ENCODE peak calls at places on chromosomes 5 and 9, in five cellular contexts. One of them, this sample, is unnamed.

GRCh38 chr9:79134654-79135053 is 437.1 kb upstream of the TLE4 start:
- DNase-seq in left ventricle myocardium inferior: no peak
- DNase-seq in AG08396: no peak
- DNase-seq in AG08395: peak
- DNase-seq in T-helper 1 cell: no peak
- DNase-seq in this sample: no peak

GRCh38 chr5:169548315-169548714 is 35.3 kb upstream of the SPDL1 start:
- DNase-seq in left ventricle myocardium inferior: no peak
- DNase-seq in AG08396: peak
- DNase-seq in AG08395: peak
- DNase-seq in T-helper 1 cell: no peak
- DNase-seq in this sample: no peak

GRCh38 chr5:759781-760362 is 24.7 kb downstream of the ZDHHC11B start:
- DNase-seq in left ventricle myocardium inferior: peak
- DNase-seq in AG08396: no peak
- DNase-seq in AG08395: no peak
- DNase-seq in T-helper 1 cell: no peak
- DNase-seq in this sample: no peak

GRCh38 chr9:130837002-130837511 is 2.0 kb downstream of the ABL1 start:
- DNase-seq in left ventricle myocardium inferior: no peak
- DNase-seq in AG08396: peak
- DNase-seq in AG08395: peak
- DNase-seq in T-helper 1 cell: no peak
- DNase-seq in this sample: no peak

GRCh38 chr5:110653231-110653970 is 73.1 kb downstream of the TMEM232 start:
- DNase-seq in left ventricle myocardium inferior: no peak
- DNase-seq in AG08396: no peak
- DNase-seq in AG08395: no peak
- DNase-seq in T-helper 1 cell: no peak
- DNase-seq in this sample: no peak

GRCh38 chr5:13664377-13664776 is 280.1 kb downstream of the DNAH5 start:
- DNase-seq in left ventricle myocardium inferior: no peak
- DNase-seq in AG08396: peak
- DNase-seq in AG08395: peak
- DNase-seq in T-helper 1 cell: no peak
- DNase-seq in this sample: no peak

GRCh38 chr5:151745071-151745705 is 13.2 kb downstream of the ATOX1 start:
- DNase-seq in left ventricle myocardium inferior: peak
- DNase-seq in AG08396: peak
- DNase-seq in AG08395: peak
- DNase-seq in T-helper 1 cell: no peak
- DNase-seq in this sample: no peak

GRCh38 chr5:121863753-121864152 is 12.1 kb downstream of the FTMT start:
- DNase-seq in left ventricle myocardium inferior: no peak
- DNase-seq in AG08396: no peak
- DNase-seq in AG08395: no peak
- DNase-seq in T-helper 1 cell: no peak
- DNase-seq in this sample: no peak

GRCh38 chr9:129676970-129677369 is 11.5 kb downstream of the PRRX2 start:
- DNase-seq in left ventricle myocardium inferior: no peak
- DNase-seq in AG08396: no peak
- DNase-seq in AG08395: peak
- DNase-seq in T-helper 1 cell: no peak
- DNase-seq in this sample: no peak

GRCh38 chr9:365451-365850 is 150.8 kb downstream of the DOCK8 start:
- DNase-seq in left ventricle myocardium inferior: no peak
- DNase-seq in AG08396: no peak
- DNase-seq in AG08395: no peak
- DNase-seq in T-helper 1 cell: no peak
- DNase-seq in this sample: no peak

GRCh38 chr5:150511641-150512367 is 3.9 kb downstream of the NDST1 start:
- DNase-seq in left ventricle myocardium inferior: no peak
- DNase-seq in AG08396: peak
- DNase-seq in AG08395: peak
- DNase-seq in T-helper 1 cell: no peak
- DNase-seq in this sample: peak